ENCODE peak calls at places on chromosomes 1 and 21, in nine cellular contexts. L is foreskin fibroblast, J is HCT116, E is fibroblast of mammary gland, K is NCI-H1694 treated with DMSO at 0.1 percent for 48 hours, M is astrocyte of the spinal cord, Q is heart left ventricle, P is progenitor cell of endocrine pancreas, N is hepatic stellate cell. C is an unnamed sample.
A peak's percentile ranks its signal among the peaks of the same experiment; 100 is the strongest.

GRCh38 chr21:17848228-17848627 is 29.1 kb upstream of the C21orf91 start:
- DNase-seq in Q (peak; percentile 35), E (peak; percentile 98), K (no peak), N (peak; percentile 73), P (no peak), L (peak; percentile 95), M (peak; percentile 97), J (no peak), C (peak; percentile 95)

GRCh38 chr1:161119017-161119378 is 1.1 kb downstream of the NIT1 start:
- DNase-seq in J (no peak), P (no peak), Q (peak; percentile 69), N (no peak), E (peak; percentile 30), M (no peak), L (peak; percentile 49), K (no peak), C (no peak)

GRCh38 chr1:234918216-234918841 is 210.3 kb downstream of the TOMM20 start:
- DNase-seq in E (no peak), P (no peak), M (peak; percentile 85), K (no peak), N (no peak), L (peak; percentile 36), Q (peak; percentile 55), J (no peak), C (no peak)

GRCh38 chr1:86542626-86543025 is 4.3 kb upstream of the CLCA4 start:
- DNase-seq in N (no peak), P (no peak), M (peak; percentile 23), E (peak; percentile 11), K (no peak), L (peak; percentile 48), Q (no peak), J (no peak), C (no peak)

GRCh38 chr1:25435315-25436103 is 4.8 kb downstream of the MACO1 start:
- DNase-seq in L (peak; percentile 54), K (no peak), Q (no peak), N (no peak), M (no peak), P (no peak), E (peak; percentile 47), J (no peak), C (no peak)

GRCh38 chr21:39014751-39015150 is 168.5 kb downstream of the PSMG1 start:
- DNase-seq in K (no peak), P (no peak), E (peak; percentile 97), M (peak; percentile 97), N (peak; percentile 87), L (peak; percentile 91), Q (no peak), J (no peak), C (peak; percentile 55)

GRCh38 chr21:41500931-41501381 is 7.0 kb downstream of the TMPRSS2 start:
- DNase-seq in N (no peak), Q (no peak), K (no peak), L (no peak), E (no peak), P (no peak), J (no peak), M (no peak), C (no peak)

GRCh38 chr1:70504821-70505193 is 93.7 kb downstream of the CTH start:
- DNase-seq in M (peak; percentile 78), K (no peak), N (peak; percentile 29), E (peak; percentile 91), Q (no peak), L (peak; percentile 76), P (no peak), J (no peak), C (peak; percentile 40)

GRCh38 chr1:11719313-11720032 is 16.5 kb upstream of the AGTRAP start:
- DNase-seq in L (peak; percentile 85), P (peak; percentile 58), K (peak; percentile 24), J (no peak), E (peak; percentile 61), N (peak; percentile 62), Q (peak; percentile 78), M (peak; percentile 60), C (peak; percentile 70)

GRCh38 chr1:217091601-217092000 is 368.4 kb upstream of the ESRRG start:
- DNase-seq in K (no peak), E (no peak), M (no peak), L (no peak), P (no peak), Q (no peak), N (no peak), J (no peak), C (no peak)

GRCh38 chr1:71638081-71638766 is 557.4 kb upstream of the ZRANB2 start:
- DNase-seq in J (no peak), K (no peak), P (no peak), E (peak; percentile 62), N (no peak), Q (no peak), M (peak; percentile 68), L (peak; percentile 68), C (peak; percentile 13)

GRCh38 chr1:43968348-43968948 is 1.4 kb upstream of the DPH2 start:
- DNase-seq in P (peak; percentile 44), E (peak; percentile 46), J (no peak), M (no peak), L (peak; percentile 62), K (no peak), N (peak; percentile 39), Q (no peak), C (peak; percentile 52)

GRCh38 chr1:162023547-162024501 is at the start of gene OLFML2B:
- DNase-seq in M (peak; percentile 84), N (peak; percentile 91), L (peak; percentile 90), J (peak; percentile 38), Q (peak; percentile 71), E (peak; percentile 93), P (peak; percentile 43), K (peak; percentile 51), C (peak; percentile 87)

GRCh38 chr1:204357551-204357950 is 2.2 kb downstream of the PLEKHA6 start:
- DNase-seq in M (no peak), J (no peak), L (no peak), Q (peak; percentile 66), K (peak; percentile 81), E (peak; percentile 63), N (no peak), P (no peak), C (no peak)

GRCh38 chr1:96808186-96808585 is 86.6 kb downstream of the PTBP2 start:
- DNase-seq in P (no peak), N (no peak), K (no peak), L (no peak), J (no peak), M (no peak), Q (no peak), E (peak; percentile 2), C (no peak)

GRCh38 chr1:119544165-119544762 is 37.3 kb downstream of the HSD3B1 start:
- DNase-seq in J (peak; percentile 35), E (peak; percentile 6), L (no peak), M (no peak), P (no peak), K (no peak), N (no peak), Q (no peak), C (no peak)

GRCh38 chr1:212600980-212601379 is 7.6 kb upstream of the ATF3 start:
- DNase-seq in M (no peak), J (no peak), L (peak; percentile 54), P (no peak), E (peak; percentile 76), N (no peak), Q (no peak), K (no peak), C (no peak)

GRCh38 chr1:49226758-49227157 is 450.1 kb upstream of the BEND5 start:
- DNase-seq in L (no peak), K (no peak), J (no peak), E (no peak), P (no peak), N (no peak), M (no peak), Q (no peak), C (no peak)

GRCh38 chr21:42079008-42079938 is 8.2 kb downstream of the UMODL1 start:
- DNase-seq in P (no peak), K (no peak), J (no peak), M (no peak), L (no peak), N (no peak), E (no peak), Q (no peak), C (no peak)

GRCh38 chr1:212667223-212668139 is 32.2 kb downstream of the BATF3 start:
- DNase-seq in M (peak; percentile 95), L (peak; percentile 96), P (no peak), N (peak; percentile 95), Q (peak; percentile 71), E (peak; percentile 97), J (peak; percentile 10), K (peak; percentile 84), C (peak; percentile 93)

GRCh38 chr1:11501491-11501897 is 22.5 kb downstream of the DISP3 start:
- DNase-seq in P (no peak), E (peak; percentile 3), L (peak; percentile 49), N (no peak), Q (peak; percentile 44), K (no peak), M (no peak), J (no peak), C (no peak)

GRCh38 chr1:47160716-47161115 is 23.5 kb downstream of the CYP4A22 start:
- DNase-seq in K (no peak), L (no peak), P (no peak), J (no peak), Q (no peak), E (no peak), N (no peak), M (no peak), C (no peak)

C was measured in myocyte.